ENCODE peak calls at places on chromosomes 16 and 17, in five cellular contexts. One of them, this sample, is unnamed.

GRCh38 chr17:36697907-36698526 is 96.6 kb downstream of the MRM1 start:
- DNase-seq in PC-9: no peak
- DNase-seq in aorta: no peak
- DNase-seq in CD4-positive, CD25-positive, alpha-beta regulatory T cell: no peak
- DNase-seq in mammary epithelial cell: no peak
- DNase-seq in this sample: no peak

GRCh38 chr17:59425085-59425901 is 93.8 kb downstream of the YPEL2 start:
- DNase-seq in PC-9: no peak
- DNase-seq in aorta: peak; percentile 76
- DNase-seq in CD4-positive, CD25-positive, alpha-beta regulatory T cell: no peak
- DNase-seq in mammary epithelial cell: no peak
- DNase-seq in this sample: no peak

GRCh38 chr16:66304961-66305360 is 61.5 kb upstream of the CDH5 start:
- DNase-seq in PC-9: no peak
- DNase-seq in aorta: no peak
- DNase-seq in CD4-positive, CD25-positive, alpha-beta regulatory T cell: no peak
- DNase-seq in mammary epithelial cell: no peak
- DNase-seq in this sample: no peak

GRCh38 chr16:89922477-89922883 is 662 bp upstream of the TUBB3 start:
- DNase-seq in PC-9: peak; percentile 80
- DNase-seq in aorta: peak; percentile 95
- DNase-seq in CD4-positive, CD25-positive, alpha-beta regulatory T cell: no peak
- DNase-seq in mammary epithelial cell: peak; percentile 78
- DNase-seq in this sample: no peak

GRCh38 chr17:30091771-30092170 is 24.8 kb upstream of the NSRP1 start:
- DNase-seq in PC-9: no peak
- DNase-seq in aorta: no peak
- DNase-seq in CD4-positive, CD25-positive, alpha-beta regulatory T cell: no peak
- DNase-seq in mammary epithelial cell: no peak
- DNase-seq in this sample: no peak

GRCh38 chr16:89691231-89691985 is 4.9 kb downstream of the CDK10 start:
- DNase-seq in PC-9: no peak
- DNase-seq in aorta: no peak
- DNase-seq in CD4-positive, CD25-positive, alpha-beta regulatory T cell: no peak
- DNase-seq in mammary epithelial cell: no peak
- DNase-seq in this sample: no peak

GRCh38 chr17:7814969-7815368 is 19.0 kb upstream of the KDM6B start:
- DNase-seq in PC-9: no peak
- DNase-seq in aorta: no peak
- DNase-seq in CD4-positive, CD25-positive, alpha-beta regulatory T cell: no peak
- DNase-seq in mammary epithelial cell: no peak
- DNase-seq in this sample: no peak

GRCh38 chr16:86572041-86572521 is 5.5 kb downstream of the FOXC2 start:
- DNase-seq in PC-9: no peak
- DNase-seq in aorta: no peak
- DNase-seq in CD4-positive, CD25-positive, alpha-beta regulatory T cell: no peak
- DNase-seq in mammary epithelial cell: no peak
- DNase-seq in this sample: no peak

GRCh38 chr17:40496634-40497420 is 4.6 kb downstream of the TNS4 start:
- DNase-seq in PC-9: no peak
- DNase-seq in aorta: no peak
- DNase-seq in CD4-positive, CD25-positive, alpha-beta regulatory T cell: no peak
- DNase-seq in mammary epithelial cell: no peak
- DNase-seq in this sample: no peak

GRCh38 chr17:82858376-82859126 is 18.7 kb upstream of the ZNF750 start:
- DNase-seq in PC-9: peak; percentile 81
- DNase-seq in aorta: no peak
- DNase-seq in CD4-positive, CD25-positive, alpha-beta regulatory T cell: no peak
- DNase-seq in mammary epithelial cell: peak; percentile 87
- DNase-seq in this sample: peak; percentile 40
- H3K27ac ChIP-seq in PC-9: peak overlapping the region; percentile 99
- H3K27ac ChIP-seq in aorta: no peak overlapping the region
- H3K27ac ChIP-seq in CD4-positive, CD25-positive, alpha-beta regulatory T cell: peak overlapping the region; percentile 64
- H3K27ac ChIP-seq in mammary epithelial cell: peak overlapping the region; percentile 83
- H3K27ac ChIP-seq in this sample: peak overlapping the region; percentile 74

GRCh38 chr17:1627219-1627986 is 1.2 kb downstream of the SLC43A2 start:
- DNase-seq in PC-9: no peak
- DNase-seq in aorta: peak; percentile 80
- DNase-seq in CD4-positive, CD25-positive, alpha-beta regulatory T cell: no peak
- DNase-seq in mammary epithelial cell: no peak
- DNase-seq in this sample: peak; percentile 36

GRCh38 chr17:1627987-1628855 is at the start of gene SLC43A2:
- DNase-seq in PC-9: peak; percentile 72
- DNase-seq in aorta: peak; percentile 91
- DNase-seq in CD4-positive, CD25-positive, alpha-beta regulatory T cell: peak; percentile 66
- DNase-seq in mammary epithelial cell: peak; percentile 78
- DNase-seq in this sample: peak; percentile 75

GRCh38 chr17:1630662-1631061 is 2.0 kb upstream of the SLC43A2 start:
- DNase-seq in PC-9: no peak
- DNase-seq in aorta: no peak
- DNase-seq in CD4-positive, CD25-positive, alpha-beta regulatory T cell: no peak
- DNase-seq in mammary epithelial cell: no peak
- DNase-seq in this sample: no peak

GRCh38 chr17:1629647-1630310 is 1.1 kb upstream of the SLC43A2 start:
- DNase-seq in PC-9: peak; percentile 75
- DNase-seq in aorta: peak; percentile 84
- DNase-seq in CD4-positive, CD25-positive, alpha-beta regulatory T cell: peak; percentile 60
- DNase-seq in mammary epithelial cell: peak; percentile 54
- DNase-seq in this sample: peak; percentile 67

GRCh38 chr17:1628856-1629646 is 417 bp upstream of the SLC43A2 start:
- DNase-seq in PC-9: peak; percentile 91
- DNase-seq in aorta: peak; percentile 97
- DNase-seq in CD4-positive, CD25-positive, alpha-beta regulatory T cell: peak; percentile 86
- DNase-seq in mammary epithelial cell: peak; percentile 93
- DNase-seq in this sample: peak; percentile 89
- H3K4me1 ChIP-seq in PC-9: peaks cover 8% of the 10 kb centered on the region
- H3K4me1 ChIP-seq in aorta: no peaks in the 10 kb centered on the region
- H3K4me1 ChIP-seq in CD4-positive, CD25-positive, alpha-beta regulatory T cell: peaks cover 29% of the 10 kb centered on the region
- H3K4me1 ChIP-seq in mammary epithelial cell: peaks cover 15% of the 10 kb centered on the region
- H3K4me1 ChIP-seq in this sample: peaks cover 5% of the 10 kb centered on the region

GRCh38 chr16:79337906-79338305 is 262.6 kb downstream of the MAF start:
- DNase-seq in PC-9: no peak
- DNase-seq in aorta: no peak
- DNase-seq in CD4-positive, CD25-positive, alpha-beta regulatory T cell: no peak
- DNase-seq in mammary epithelial cell: no peak
- DNase-seq in this sample: no peak

GRCh38 chr16:79334127-79334526 is 266.4 kb downstream of the MAF start:
- DNase-seq in PC-9: no peak
- DNase-seq in aorta: no peak
- DNase-seq in CD4-positive, CD25-positive, alpha-beta regulatory T cell: no peak
- DNase-seq in mammary epithelial cell: no peak
- DNase-seq in this sample: no peak

GRCh38 chr16:79336437-79337229 is 263.9 kb downstream of the MAF start:
- DNase-seq in PC-9: no peak
- DNase-seq in aorta: no peak
- DNase-seq in CD4-positive, CD25-positive, alpha-beta regulatory T cell: no peak
- DNase-seq in mammary epithelial cell: no peak
- DNase-seq in this sample: no peak

DNA sequence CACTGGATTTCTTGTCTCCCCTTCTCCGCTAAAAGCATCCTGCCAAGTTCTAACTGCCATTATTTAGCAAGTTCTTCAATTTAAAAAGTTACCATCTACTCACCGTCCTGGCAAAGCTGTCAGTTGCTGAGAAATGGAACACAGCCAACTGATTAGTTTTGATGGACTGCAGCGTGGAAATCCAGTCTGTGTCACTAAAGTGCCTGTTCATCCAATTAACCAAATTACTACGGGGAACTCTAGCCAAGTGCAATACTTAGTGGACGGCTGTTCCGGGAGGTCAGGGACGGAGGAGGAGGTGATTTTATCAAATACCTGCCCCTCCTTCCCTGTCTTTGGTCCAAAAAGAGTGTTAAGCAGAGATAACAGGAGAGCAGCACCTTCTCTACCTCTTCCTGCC is 260.7 kb downstream of the MAF start:
- DNase-seq in PC-9: no peak
- DNase-seq in aorta: no peak
- DNase-seq in CD4-positive, CD25-positive, alpha-beta regulatory T cell: no peak
- DNase-seq in mammary epithelial cell: no peak
- DNase-seq in this sample: no peak
- H3K9me3 ChIP-seq in PC-9: no peaks in the 10 kb centered on the region
- H3K9me3 ChIP-seq in aorta: no peaks in the 10 kb centered on the region
- H3K9me3 ChIP-seq in CD4-positive, CD25-positive, alpha-beta regulatory T cell: no peaks in the 10 kb centered on the region
- H3K9me3 ChIP-seq in mammary epithelial cell: no peaks in the 10 kb centered on the region
- H3K9me3 ChIP-seq in this sample: no peaks in the 10 kb centered on the region

DNA sequence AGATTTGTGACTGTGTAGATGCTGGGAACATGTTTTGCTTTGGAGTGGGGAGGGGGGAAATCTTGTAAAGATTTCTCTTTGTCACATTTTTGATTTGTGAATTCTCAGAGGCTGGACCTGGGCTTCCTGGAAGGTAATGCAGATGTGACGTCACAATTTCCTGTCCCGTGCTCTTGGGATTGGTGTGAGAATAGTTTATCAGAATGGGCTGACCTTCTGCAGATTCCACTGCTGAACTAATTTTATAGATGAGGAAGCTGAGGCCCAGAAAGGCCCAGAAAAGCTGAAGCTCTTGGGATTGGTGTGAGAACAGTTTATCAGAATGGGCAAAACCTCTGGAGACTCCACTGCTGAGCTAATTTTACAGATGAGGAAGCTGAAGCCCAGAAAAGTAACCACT is 34.0 kb downstream of the HS3ST3B1 start:
- DNase-seq in PC-9: no peak
- DNase-seq in aorta: no peak
- DNase-seq in CD4-positive, CD25-positive, alpha-beta regulatory T cell: no peak
- DNase-seq in mammary epithelial cell: no peak
- DNase-seq in this sample: no peak
- H3K27ac ChIP-seq in PC-9: no peak overlapping the region
- H3K27ac ChIP-seq in aorta: no peak overlapping the region
- H3K27ac ChIP-seq in CD4-positive, CD25-positive, alpha-beta regulatory T cell: peak overlapping the region; percentile 64
- H3K27ac ChIP-seq in mammary epithelial cell: no peak overlapping the region
- H3K27ac ChIP-seq in this sample: no peak overlapping the region

GRCh38 chr17:38746893-38747384 is 1.2 kb downstream of the PCGF2 start:
- DNase-seq in PC-9: no peak
- DNase-seq in aorta: peak; percentile 55
- DNase-seq in CD4-positive, CD25-positive, alpha-beta regulatory T cell: no peak
- DNase-seq in mammary epithelial cell: no peak
- DNase-seq in this sample: no peak

GRCh38 chr17:38748329-38749221 is at the start of gene PCGF2:
- DNase-seq in PC-9: peak; percentile 77
- DNase-seq in aorta: peak; percentile 94
- DNase-seq in CD4-positive, CD25-positive, alpha-beta regulatory T cell: no peak
- DNase-seq in mammary epithelial cell: peak; percentile 69
- DNase-seq in this sample: no peak

GRCh38 chr17:38745545-38745944 is 2.6 kb downstream of the PCGF2 start:
- DNase-seq in PC-9: no peak
- DNase-seq in aorta: peak; percentile 52
- DNase-seq in CD4-positive, CD25-positive, alpha-beta regulatory T cell: no peak
- DNase-seq in mammary epithelial cell: no peak
- DNase-seq in this sample: no peak

GRCh38 chr17:38747385-38748328 is 479 bp downstream of the PCGF2 start:
- DNase-seq in PC-9: no peak
- DNase-seq in aorta: peak; percentile 60
- DNase-seq in CD4-positive, CD25-positive, alpha-beta regulatory T cell: no peak
- DNase-seq in mammary epithelial cell: peak; percentile 11
- DNase-seq in this sample: peak; percentile 33

DNA sequence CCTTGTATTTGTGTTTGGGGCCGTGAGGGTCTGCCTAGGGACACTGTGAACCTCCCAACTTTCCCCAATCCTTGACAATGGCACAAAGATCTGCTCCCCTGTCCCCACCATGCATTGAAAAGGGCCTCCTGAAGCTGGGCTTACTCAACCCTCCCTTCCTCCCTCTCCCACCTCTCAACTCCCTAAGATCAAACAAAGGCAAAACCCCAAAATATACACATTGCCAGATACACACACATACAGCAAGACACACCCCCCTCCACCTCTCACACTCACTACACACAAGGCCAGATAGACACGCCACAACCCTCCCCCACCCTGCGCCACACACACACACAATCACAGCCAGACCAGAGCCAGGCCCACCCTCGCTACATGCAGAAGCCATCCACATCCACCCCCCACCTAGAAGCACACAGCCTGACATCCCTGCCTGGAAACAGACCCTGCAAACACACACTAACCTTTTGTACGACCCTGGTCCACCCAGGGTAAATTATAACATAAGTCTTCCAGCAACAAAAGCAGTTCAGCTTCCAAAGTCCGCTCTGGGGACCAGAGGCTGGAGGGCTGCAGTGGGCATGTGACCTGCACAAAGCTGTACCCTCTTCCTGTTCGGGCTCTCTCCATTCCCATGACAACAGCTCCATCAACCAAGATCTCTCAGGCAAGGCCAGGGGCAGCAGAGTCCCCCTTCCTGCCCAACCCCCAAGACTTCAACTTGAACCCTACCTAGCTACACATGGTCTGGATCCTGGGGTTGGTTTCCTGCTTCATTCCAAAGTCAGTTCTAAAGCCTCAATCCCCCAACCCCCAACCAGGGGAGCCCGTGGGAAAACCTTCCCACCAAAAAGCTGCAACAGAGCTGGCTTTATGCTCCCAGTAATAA is 1.9 kb downstream of the PCGF2 start:
- DNase-seq in PC-9: no peak
- DNase-seq in aorta: no peak
- DNase-seq in CD4-positive, CD25-positive, alpha-beta regulatory T cell: no peak
- DNase-seq in mammary epithelial cell: no peak
- DNase-seq in this sample: no peak
- H3K4me1 ChIP-seq in PC-9: peaks cover 27% of the 10 kb centered on the region
- H3K4me1 ChIP-seq in aorta: peaks cover 2% of the 10 kb centered on the region
- H3K4me1 ChIP-seq in CD4-positive, CD25-positive, alpha-beta regulatory T cell: peaks cover 41% of the 10 kb centered on the region
- H3K4me1 ChIP-seq in mammary epithelial cell: peaks cover 43% of the 10 kb centered on the region
- H3K4me1 ChIP-seq in this sample: peaks cover 41% of the 10 kb centered on the region

GRCh38 chr16:5580772-5581171 is 483.2 kb upstream of the EEF2KMT start:
- DNase-seq in PC-9: no peak
- DNase-seq in aorta: no peak
- DNase-seq in CD4-positive, CD25-positive, alpha-beta regulatory T cell: no peak
- DNase-seq in mammary epithelial cell: no peak
- DNase-seq in this sample: no peak

GRCh38 chr16:5581963-5582362 is 484.4 kb upstream of the EEF2KMT start:
- DNase-seq in PC-9: no peak
- DNase-seq in aorta: no peak
- DNase-seq in CD4-positive, CD25-positive, alpha-beta regulatory T cell: no peak
- DNase-seq in mammary epithelial cell: no peak
- DNase-seq in this sample: no peak

GRCh38 chr16:5582529-5582928 is 484.9 kb upstream of the EEF2KMT start:
- DNase-seq in PC-9: no peak
- DNase-seq in aorta: no peak
- DNase-seq in CD4-positive, CD25-positive, alpha-beta regulatory T cell: no peak
- DNase-seq in mammary epithelial cell: no peak
- DNase-seq in this sample: no peak

GRCh38 chr16:5580320-5580719 is 482.7 kb upstream of the EEF2KMT start:
- DNase-seq in PC-9: no peak
- DNase-seq in aorta: no peak
- DNase-seq in CD4-positive, CD25-positive, alpha-beta regulatory T cell: no peak
- DNase-seq in mammary epithelial cell: no peak
- DNase-seq in this sample: no peak

DNA sequence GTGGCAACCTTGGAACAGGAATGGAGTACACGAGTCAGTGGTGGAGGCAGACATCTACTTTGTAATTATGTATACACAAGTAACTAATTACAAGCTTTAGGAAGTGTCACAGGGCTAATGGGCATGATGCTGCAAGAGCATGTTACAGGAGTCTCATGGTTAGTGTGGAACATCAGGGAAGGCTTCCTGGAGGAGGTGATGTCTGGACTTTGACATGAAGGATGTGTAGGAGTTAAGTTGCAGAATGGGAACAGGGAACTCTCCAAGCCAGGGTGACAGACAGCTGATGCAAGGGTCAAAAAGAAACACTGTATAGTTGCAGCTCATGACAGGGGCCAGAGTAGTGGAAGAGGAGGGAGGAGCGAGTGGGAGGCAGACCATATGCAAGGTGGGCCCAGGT is 483.8 kb upstream of the EEF2KMT start:
- DNase-seq in PC-9: no peak
- DNase-seq in aorta: no peak
- DNase-seq in CD4-positive, CD25-positive, alpha-beta regulatory T cell: no peak
- DNase-seq in mammary epithelial cell: no peak
- DNase-seq in this sample: no peak
- H3K9me3 ChIP-seq in PC-9: no peaks in the 10 kb centered on the region
- H3K9me3 ChIP-seq in aorta: no peaks in the 10 kb centered on the region
- H3K9me3 ChIP-seq in CD4-positive, CD25-positive, alpha-beta regulatory T cell: no peaks in the 10 kb centered on the region
- H3K9me3 ChIP-seq in mammary epithelial cell: peaks cover 30% of the 10 kb centered on the region
- H3K9me3 ChIP-seq in this sample: no peaks in the 10 kb centered on the region